ENCODE peak calls at places on chromosomes 13 and 19, in five cellular contexts. P is IMR-90, F is neuronal stem cell, G is H1, E is mesenchymal stem cell. L is an unnamed sample.
A peak's percentile ranks its signal among the peaks of the same experiment; 100 is the strongest.

GRCh38 chr13:109110159-109110558 is 480.7 kb downstream of the MYO16 start:
- DNase-seq in P (no peak), G (no peak), E (no peak), F (no peak), L (no peak)

GRCh38 chr19:46056536-46056935 is 15.7 kb upstream of the IGFL4 start:
- DNase-seq in P (no peak), E (no peak), F (no peak), G (no peak), L (no peak)

GRCh38 chr19:9937001-9937411 is 691 bp upstream of the OLFM2 start:
- DNase-seq in G (no peak), P (no peak), E (no peak), F (no peak), L (no peak)

GRCh38 chr13:37914781-37915391 is 45.3 kb upstream of the TRPC4 start:
- DNase-seq in P (peak; percentile 11), G (no peak), F (no peak), E (peak; percentile 37), L (peak; percentile 45)

GRCh38 chr13:111296417-111296816 is 24.0 kb upstream of the TEX29 start:
- DNase-seq in P (no peak), G (no peak), F (no peak), E (no peak), L (no peak)

GRCh38 chr19:32101206-32101605 is 244.2 kb upstream of the ZNF507 start:
- DNase-seq in E (no peak), F (no peak), G (no peak), P (no peak), L (no peak)

GRCh38 chr13:97261254-97262015 is 39.3 kb downstream of the MBNL2 start:
- DNase-seq in E (no peak), F (no peak), G (no peak), P (no peak), L (no peak)

GRCh38 chr19:4099054-4099764 is 24.7 kb downstream of the MAP2K2 start:
- DNase-seq in P (no peak), F (no peak), E (no peak), G (no peak), L (no peak)

GRCh38 chr19:39847525-39847924 is 1.3 kb upstream of the FBL start:
- DNase-seq in E (no peak), F (no peak), P (no peak), G (no peak), L (no peak)

GRCh38 chr19:39846176-39846677 is at the start of gene FBL:
- DNase-seq in F (peak; percentile 88), P (peak; percentile 85), G (peak; percentile 57), E (peak; percentile 89), L (peak; percentile 88)

GRCh38 chr19:39845621-39846175 is 481 bp downstream of the FBL start:
- DNase-seq in P (no peak), G (no peak), F (no peak), E (peak; percentile 51), L (peak; percentile 60)

GRCh38 chr19:39848392-39848791 is 2.2 kb upstream of the FBL start:
- DNase-seq in E (no peak), G (no peak), P (no peak), F (no peak), L (no peak)

DNA sequence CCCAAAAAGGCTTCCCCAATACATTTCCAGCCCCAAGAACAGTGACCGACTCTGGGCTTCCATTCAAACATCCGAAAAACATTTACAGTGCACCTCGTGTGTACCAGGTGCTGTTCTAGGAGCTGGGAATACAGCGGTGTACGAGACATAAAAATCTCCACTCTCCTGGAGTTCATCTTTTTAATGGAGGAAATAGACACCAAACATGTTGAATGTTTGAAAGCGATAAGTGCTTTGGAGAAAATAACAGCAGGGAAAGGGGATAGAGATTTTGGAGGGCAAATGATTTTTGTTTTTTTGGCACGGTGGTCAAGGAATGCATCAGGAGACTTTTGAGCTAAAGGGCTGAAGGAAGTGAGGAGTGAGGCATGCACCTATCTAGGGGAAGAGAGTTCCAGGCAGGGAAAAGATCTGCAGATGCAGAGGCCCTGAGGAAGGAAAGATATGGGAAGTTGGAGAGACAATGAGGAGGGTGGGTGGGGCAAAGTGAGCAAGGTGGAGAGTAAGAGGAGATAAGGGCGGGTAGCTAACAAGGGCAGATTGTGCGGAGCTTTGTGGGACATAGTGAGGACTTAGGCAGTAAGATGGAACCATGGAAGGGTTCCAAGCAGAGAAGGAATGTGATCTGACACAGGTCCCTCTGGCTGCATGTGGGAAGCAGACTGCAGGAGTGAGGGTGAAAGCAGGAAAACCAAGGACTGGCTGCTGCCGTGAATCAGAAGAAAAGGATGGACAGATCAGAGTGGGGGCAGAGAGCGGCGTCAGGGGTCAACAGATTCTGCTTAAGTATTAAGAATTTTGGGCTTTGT is 703 bp upstream of the FBL start:
- DNase-seq in F (no peak), G (no peak), E (no peak), P (no peak), L (peak; percentile 68)
- H2BK120ac ChIP-seq in F (no peak overlapping the region), G (no peak overlapping the region), E (no peak overlapping the region), P (peak overlapping the region; percentile 45), L (no peak overlapping the region)

GRCh38 chr19:6745965-6746364 is 6.5 kb downstream of the TRIP10 start:
- DNase-seq in P (no peak), G (no peak), E (no peak), F (no peak), L (no peak)
- H3K36me3 ChIP-seq in P (peaks cover 56% of the 10 kb centered on the region), G (peaks cover 62% of the 10 kb centered on the region), E (peaks cover 57% of the 10 kb centered on the region), F (peaks cover 31% of the 10 kb centered on the region), L (peaks cover 34% of the 10 kb centered on the region)

DNA sequence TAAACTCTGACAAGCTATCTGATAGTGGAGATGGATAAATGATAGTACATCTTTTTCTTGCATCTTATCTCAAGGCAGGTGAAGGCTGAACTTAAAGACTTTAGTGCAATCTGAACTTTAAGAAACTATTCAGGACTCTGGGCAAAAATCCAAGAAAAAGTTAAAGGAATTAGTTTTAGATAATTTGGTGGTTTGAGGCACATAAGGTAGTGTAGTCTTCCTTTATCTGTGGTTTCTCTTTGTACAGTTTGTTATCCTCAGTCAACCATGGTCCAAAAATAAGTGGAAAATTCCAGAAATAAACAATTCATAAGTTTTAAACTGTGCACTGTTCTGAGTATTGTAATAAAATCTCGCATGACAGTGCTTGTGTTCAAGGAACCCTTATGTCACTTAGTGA is 172.9 kb downstream of the UGGT2 start:
- DNase-seq in G (no peak), F (no peak), P (peak; percentile 18), E (peak; percentile 4), L (no peak)
- H3K4me3 ChIP-seq in G (no peak overlapping the region), F (no peak overlapping the region), P (no peak overlapping the region), E (no peak overlapping the region), L (no peak overlapping the region)

GRCh38 chr19:7386769-7387168 is 38.0 kb downstream of the ARHGEF18 start:
- DNase-seq in F (no peak), G (no peak), E (no peak), P (no peak), L (no peak)

GRCh38 chr19:7382694-7383093 is 34.0 kb downstream of the ARHGEF18 start:
- DNase-seq in P (no peak), F (no peak), E (no peak), G (no peak), L (no peak)

GRCh38 chr19:7383284-7383683 is 34.5 kb downstream of the ARHGEF18 start:
- DNase-seq in E (no peak), F (no peak), G (no peak), P (no peak), L (no peak)

GRCh38 chr19:7385062-7385461 is 36.3 kb downstream of the ARHGEF18 start:
- DNase-seq in G (no peak), E (no peak), P (no peak), F (no peak), L (no peak)

DNA sequence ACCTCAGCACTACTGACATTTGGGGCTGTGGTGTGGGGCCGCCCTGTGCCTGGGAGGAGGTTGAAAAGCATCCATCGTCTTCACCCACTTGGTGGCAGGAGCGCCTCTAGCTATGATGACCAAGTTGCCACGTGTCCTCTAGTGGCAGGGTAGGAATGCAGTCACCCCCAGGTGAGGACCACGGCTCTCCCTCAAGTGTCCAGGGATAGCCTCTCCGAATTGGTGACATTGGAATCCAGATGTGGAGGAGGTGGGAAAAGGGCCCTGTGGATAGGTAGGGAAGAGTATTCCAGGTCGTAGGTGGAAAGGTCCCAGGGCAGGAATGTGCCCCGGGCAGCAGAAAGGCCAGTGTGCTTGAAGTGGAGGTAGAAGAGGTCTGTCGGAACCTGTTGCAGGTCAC is 37.6 kb downstream of the ARHGEF18 start:
- DNase-seq in E (no peak), G (no peak), F (no peak), P (no peak), L (peak; percentile 59)
- H2BK120ac ChIP-seq in E (no peak overlapping the region), G (no peak overlapping the region), F (no peak overlapping the region), P (no peak overlapping the region), L (no peak overlapping the region)